ENCODE peak calls at places on chromosomes 16 and 17, in five cellular contexts. S is AG10803; V is CD4-positive, alpha-beta T cell; P is progenitor cell of endocrine pancreas; N is AG04450. R is an unnamed sample.

GRCh38 chr16:20016234-20016633 is 57.5 kb downstream of the GPR139 start:
- DNase-seq in V (no peak), S (no peak), N (no peak), P (no peak), R (no peak)

GRCh38 chr16:89410794-89411309 is 79.5 kb downstream of the ANKRD11 start:
- DNase-seq in V (no peak), S (peak), P (no peak), N (peak), R (no peak)

GRCh38 chr17:60901806-60902205 is 224.2 kb downstream of the BCAS3 start:
- DNase-seq in V (no peak), N (peak), S (peak), P (no peak), R (no peak)

GRCh38 chr17:63930951-63931575 is 1.1 kb downstream of the CD79B start:
- DNase-seq in S (no peak), N (no peak), V (peak), P (no peak), R (no peak)

GRCh38 chr16:23160082-23160481 is 10.8 kb upstream of the USP31 start:
- DNase-seq in S (no peak), N (no peak), V (no peak), P (no peak), R (no peak)

GRCh38 chr16:27547134-27547533 is 2.6 kb downstream of the GTF3C1 start:
- DNase-seq in N (peak), V (no peak), S (peak), P (no peak), R (no peak)

GRCh38 chr16:1188781-1189189 is 35.9 kb downstream of the CACNA1H start:
- DNase-seq in P (peak), N (no peak), V (peak), S (peak), R (peak)

GRCh38 chr16:66290431-66290830 is 76.1 kb upstream of the CDH5 start:
- DNase-seq in P (no peak), S (no peak), V (no peak), N (no peak), R (no peak)

GRCh38 chr16:68147438-68147837 is 62.3 kb downstream of the NFATC3 start:
- DNase-seq in V (no peak), S (no peak), P (no peak), N (no peak), R (no peak)

GRCh38 chr16:17369441-17369951 is 101.3 kb downstream of the XYLT1 start:
- DNase-seq in S (no peak), P (no peak), V (peak), N (no peak), R (no peak)

GRCh38 chr16:57800213-57801097 is 1.8 kb downstream of the KIFC3 start:
- DNase-seq in N (no peak), S (no peak), P (no peak), V (no peak), R (no peak)

GRCh38 chr17:65530158-65530984 is 31.1 kb downstream of the AXIN2 start:
- DNase-seq in V (no peak), N (no peak), S (no peak), P (no peak), R (no peak)

GRCh38 chr16:78210305-78210704 is 110.9 kb downstream of the WWOX start:
- DNase-seq in V (no peak), N (no peak), P (no peak), S (no peak), R (no peak)

GRCh38 chr17:19747829-19748806 is at the start of gene ALDH3A1:
- DNase-seq in V (no peak), P (no peak), N (no peak), S (peak), R (no peak)

GRCh38 chr17:42617956-42618431 is 8.5 kb downstream of the TUBG1 start:
- DNase-seq in S (no peak), N (no peak), V (no peak), P (no peak), R (no peak)

GRCh38 chr17:16171613-16172012 is 43.7 kb downstream of the NCOR1 start:
- DNase-seq in S (no peak), V (no peak), P (no peak), N (no peak), R (no peak)

GRCh38 chr17:80468781-80469533 is 7.5 kb downstream of the NPTX1 start:
- DNase-seq in N (no peak), V (no peak), P (no peak), S (no peak), R (no peak)

GRCh38 chr16:19128454-19129210 is 14.9 kb downstream of the ITPRIPL2 start:
- DNase-seq in V (no peak), P (no peak), N (no peak), S (no peak), R (no peak)

GRCh38 chr16:29007865-29008593 is 23.2 kb downstream of the LAT start:
- DNase-seq in V (peak), P (no peak), S (peak), N (peak), R (no peak)

GRCh38 chr17:79786930-79787643 is 9.1 kb downstream of the CBX2 start:
- DNase-seq in P (no peak), N (no peak), S (no peak), V (no peak), R (no peak)

GRCh38 chr16:2919511-2920255 is 8.0 kb downstream of the FLYWCH1 start:
- DNase-seq in V (peak), S (peak), P (peak), N (peak), R (peak)

GRCh38 chr16:2697401-2697948 is 15.2 kb downstream of the KCTD5 start:
- DNase-seq in S (no peak), V (no peak), P (no peak), N (no peak), R (no peak)

GRCh38 chr16:89562939-89563338 is 2.5 kb downstream of the RPL13 start:
- DNase-seq in V (no peak), P (no peak), S (no peak), N (no peak), R (no peak)

GRCh38 chr16:24075929-24076716 is 180.0 kb upstream of the CACNG3 start:
- DNase-seq in N (no peak), P (no peak), V (no peak), S (no peak), R (no peak)

GRCh38 chr16:89401641-89402445 is 88.5 kb downstream of the ANKRD11 start:
- DNase-seq in S (peak), P (no peak), N (no peak), V (no peak), R (no peak)

GRCh38 chr16:84124529-84125073 is 7.9 kb upstream of the MBTPS1 start:
- DNase-seq in P (no peak), N (no peak), V (no peak), S (no peak), R (no peak)

GRCh38 chr16:70437582-70438324 is 1.1 kb downstream of the ST3GAL2 start:
- DNase-seq in S (peak), P (no peak), V (no peak), N (no peak), R (peak)

GRCh38 chr16:70438325-70438982 is 446 bp downstream of the ST3GAL2 start:
- DNase-seq in V (no peak), S (no peak), P (peak), N (no peak), R (peak)

GRCh38 chr16:70437017-70437581 is 1.8 kb downstream of the ST3GAL2 start:
- DNase-seq in P (no peak), V (no peak), N (peak), S (peak), R (peak)

GRCh38 chr16:70441406-70441990 is 2.6 kb upstream of the ST3GAL2 start:
- DNase-seq in V (no peak), S (no peak), N (no peak), P (no peak), R (no peak)

DNA sequence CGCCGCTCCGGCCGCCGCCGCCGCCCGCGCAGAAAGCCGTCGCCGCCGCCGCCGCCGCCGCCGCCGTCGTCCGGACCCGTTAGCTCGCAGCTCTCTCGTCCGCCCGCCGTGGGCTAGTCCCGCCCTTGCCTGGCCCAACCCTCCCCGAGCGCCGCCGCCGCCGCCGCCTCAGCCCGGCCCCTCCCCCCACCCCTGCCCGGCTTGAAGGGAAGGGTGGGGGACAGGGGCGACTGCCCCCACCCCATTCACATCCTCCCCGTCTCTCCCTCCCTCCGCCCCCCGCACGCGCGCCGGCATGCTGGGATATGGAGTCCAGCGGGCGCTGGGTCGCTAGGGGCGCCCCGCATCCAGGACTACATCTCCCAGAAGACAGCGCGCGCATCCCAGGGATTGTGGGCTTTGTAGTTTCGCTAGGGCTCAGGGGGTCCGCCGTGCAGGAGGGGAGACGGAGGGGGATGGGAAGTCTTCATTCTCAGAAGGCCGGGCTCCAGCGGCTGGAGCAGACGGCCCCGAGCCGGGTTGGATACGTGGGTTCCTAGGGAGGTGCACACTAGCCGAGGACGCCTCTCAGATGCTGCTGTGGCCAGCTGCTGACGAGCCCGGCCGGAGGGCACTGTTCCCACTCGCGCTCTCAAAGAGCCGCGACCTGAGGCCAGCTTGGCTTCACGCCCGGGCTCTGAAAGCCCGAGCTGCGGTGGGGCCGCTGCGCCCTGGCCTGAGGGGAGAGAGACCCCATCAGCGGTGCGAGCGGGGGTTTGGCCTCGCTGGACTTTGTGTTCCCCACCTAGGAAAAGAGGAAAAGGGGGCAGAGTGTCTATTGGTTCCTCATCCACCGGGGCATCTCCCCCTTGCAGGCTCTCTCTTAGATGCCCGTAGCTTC is at the start of gene ST3GAL2:
- DNase-seq in N (peak), P (peak), V (peak), S (peak), R (peak)
- TF ChIP-seq CTCF in N (peak), P (no peak), V (no peak), S (no peak), R (no peak)

GRCh38 chr17:74760404-74761105 is 12.1 kb downstream of the NHERF1 start:
- DNase-seq in S (no peak), N (no peak), V (no peak), P (no peak), R (no peak)

GRCh38 chr17:74758846-74759163 is 10.4 kb downstream of the NHERF1 start:
- DNase-seq in N (no peak), V (no peak), S (peak), P (no peak), R (no peak)

GRCh38 chr17:74759941-74760340 is 11.5 kb downstream of the NHERF1 start:
- DNase-seq in V (no peak), N (no peak), P (peak), S (no peak), R (peak)

GRCh38 chr17:74757931-74758845 is 9.8 kb downstream of the NHERF1 start:
- DNase-seq in P (no peak), S (no peak), N (no peak), V (no peak), R (no peak)

GRCh38 chr17:74759243-74759801 is 10.9 kb downstream of the NHERF1 start:
- DNase-seq in N (no peak), P (no peak), S (no peak), V (peak), R (no peak)
- TF ChIP-seq CTCF in N (no peak), P (no peak), S (no peak), V (peak), R (no peak)

GRCh38 chr16:31700200-31700529 is 172.5 kb downstream of the AHSP start:
- DNase-seq in S (no peak), V (no peak), P (no peak), N (no peak), R (no peak)

GRCh38 chr16:31698901-31699300 is 171.2 kb downstream of the AHSP start:
- DNase-seq in P (no peak), S (no peak), V (no peak), N (no peak), R (no peak)

GRCh38 chr16:31699601-31700000 is 171.9 kb downstream of the AHSP start:
- DNase-seq in P (no peak), N (no peak), V (no peak), S (no peak), R (no peak)

GRCh38 chr16:31701734-31702133 is 171.9 kb upstream of the ZNF267 start:
- DNase-seq in P (no peak), V (no peak), N (no peak), S (no peak), R (no peak)

GRCh38 chr16:31700530-31701388 is 172.8 kb upstream of the ZNF267 start:
- DNase-seq in P (peak), N (no peak), V (peak), S (peak), R (peak)
- TF ChIP-seq CTCF in P (peak), N (peak), V (no peak), S (peak), R (no peak)

GRCh38 chr17:59785091-59785799 is 77.8 kb downstream of the VMP1 start:
- DNase-seq in V (no peak), P (no peak), S (peak), N (no peak), R (no peak)

GRCh38 chr17:59790936-59791335 is 83.5 kb downstream of the VMP1 start:
- DNase-seq in V (no peak), S (no peak), N (no peak), P (no peak), R (no peak)

GRCh38 chr17:59783221-59784016 is 76.0 kb downstream of the VMP1 start:
- DNase-seq in V (no peak), S (peak), P (no peak), N (no peak), R (no peak)

GRCh38 chr17:59786536-59787319 is 79.3 kb downstream of the VMP1 start:
- DNase-seq in P (no peak), V (peak), N (peak), S (peak), R (no peak)

DNA sequence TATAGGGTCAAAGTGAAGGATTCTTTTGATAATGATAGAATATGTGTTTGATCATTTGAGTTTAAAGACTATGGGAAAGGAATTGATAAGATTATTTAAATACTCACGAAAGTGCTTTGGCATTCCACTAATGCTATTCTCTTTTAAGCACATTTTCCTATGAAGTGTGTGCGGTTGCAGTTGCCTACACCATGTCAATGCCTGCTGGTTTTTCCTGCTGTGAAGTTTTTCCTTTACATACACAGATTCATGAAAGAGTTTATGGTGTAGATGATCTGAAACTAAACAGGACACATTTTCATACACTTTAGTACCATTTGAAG is 78.7 kb downstream of the VMP1 start:
- DNase-seq in V (no peak), S (no peak), N (no peak), P (no peak), R (no peak)
- TF ChIP-seq CTCF in V (peak), S (no peak), N (no peak), P (no peak), R (no peak)

DNA sequence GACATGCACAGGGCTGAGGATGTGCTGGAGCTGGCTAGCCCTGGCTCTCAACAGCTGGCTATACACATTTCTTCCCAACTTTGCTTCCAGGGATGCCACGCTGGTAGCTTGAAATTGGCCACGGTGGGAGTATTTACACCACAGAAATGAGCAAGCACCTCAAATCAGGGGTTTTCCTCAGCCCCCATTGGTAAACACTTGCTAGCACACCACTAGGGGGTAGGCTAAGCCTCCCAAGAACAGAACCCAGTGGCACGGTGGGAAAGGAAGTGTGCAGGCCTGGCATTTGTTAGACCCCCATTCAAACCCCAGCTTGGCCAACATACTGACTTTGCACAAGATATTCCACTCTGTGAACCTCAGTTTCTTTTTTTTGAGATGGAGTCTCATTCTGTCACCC is 12.9 kb downstream of the DRC3 start:
- DNase-seq in P (no peak), S (no peak), V (no peak), N (no peak), R (no peak)
- TF ChIP-seq CTCF in P (no peak), S (peak), V (no peak), N (peak), R (no peak)

GRCh38 chr16:87933140-87933495 is 3.2 kb downstream of the CA5A start:
- DNase-seq in S (no peak), N (no peak), V (no peak), P (no peak), R (no peak)

GRCh38 chr16:87938412-87938949 is 2.2 kb upstream of the CA5A start:
- DNase-seq in P (no peak), S (no peak), V (no peak), N (no peak), R (no peak)

GRCh38 chr16:87939562-87940423 is 3.5 kb upstream of the CA5A start:
- DNase-seq in P (no peak), N (no peak), V (no peak), S (no peak), R (no peak)

GRCh38 chr16:87931504-87931903 is 4.8 kb downstream of the CA5A start:
- DNase-seq in N (no peak), P (no peak), S (no peak), V (no peak), R (no peak)

GRCh38 chr16:87936375-87937230 is at the start of gene CA5A:
- DNase-seq in P (no peak), V (no peak), N (no peak), S (no peak), R (no peak)
- TF ChIP-seq CTCF in P (no peak), V (no peak), N (no peak), S (no peak), R (no peak)

GRCh38 chr16:80627108-80627507 is 86.3 kb downstream of the DYNLRB2 start:
- DNase-seq in N (no peak), V (no peak), P (no peak), S (no peak), R (no peak)

GRCh38 chr16:80628254-80628653 is 87.5 kb downstream of the DYNLRB2 start:
- DNase-seq in N (no peak), P (no peak), V (no peak), S (no peak), R (no peak)

DNA sequence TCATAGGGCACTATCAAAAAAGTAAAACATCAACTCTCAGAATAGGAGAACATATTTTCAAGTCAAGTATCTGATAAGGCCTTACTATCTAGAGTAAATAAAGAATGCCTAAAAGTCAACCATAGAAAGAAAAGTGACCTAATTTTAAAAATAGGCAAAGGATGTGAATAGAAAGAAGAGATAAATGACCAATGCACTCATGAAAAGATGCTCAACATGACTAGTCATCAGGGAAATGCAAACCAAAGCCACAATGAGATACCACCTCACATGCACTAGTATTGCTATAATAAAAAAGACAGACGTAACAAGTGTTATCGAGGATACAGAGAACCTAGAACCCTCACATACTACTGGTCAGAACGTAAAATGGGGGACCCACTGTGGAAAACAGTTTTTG is 90.8 kb downstream of the DYNLRB2 start:
- DNase-seq in S (no peak), N (peak), V (no peak), P (no peak), R (no peak)
- TF ChIP-seq CTCF in S (no peak), N (no peak), V (no peak), P (no peak), R (no peak)